ENCODE peak calls at places on chromosome 2, in seven cellular contexts. F, M, P, Q, W, T and O are unnamed samples.

GRCh38 chr2:53545159-53546055 is 222.2 kb upstream of the CHAC2 start:
- DNase-seq in W (no peak), T (no peak), P (no peak), M (no peak), Q (no peak), F (no peak), O (no peak)

GRCh38 chr2:102761763-102762162 is at the start of gene TMEM182:
- DNase-seq in P (no peak), Q (no peak), F (no peak), W (no peak), M (no peak), T (no peak), O (no peak)

GRCh38 chr2:62724886-62725711 is 19.6 kb downstream of the EHBP1 start:
- DNase-seq in W (no peak), F (peak; percentile 11), Q (no peak), T (no peak), P (peak; percentile 22), M (peak; percentile 22), O (no peak)

GRCh38 chr2:55966431-55967118 is 43.0 kb upstream of the EFEMP1 start:
- DNase-seq in F (peak; percentile 97), P (no peak), M (no peak), Q (no peak), T (no peak), W (no peak), O (no peak)

GRCh38 chr2:232541195-232541960 is 1.9 kb downstream of the CHRNG start:
- DNase-seq in W (no peak), M (no peak), Q (no peak), P (no peak), T (no peak), F (no peak), O (no peak)

GRCh38 chr2:28160986-28161425 is 231.7 kb upstream of the FOSL2 start:
- DNase-seq in F (no peak), T (no peak), P (no peak), Q (no peak), W (no peak), M (no peak), O (peak; percentile 72)

GRCh38 chr2:201344663-201345366 is 12.3 kb downstream of the FLACC1 start:
- DNase-seq in Q (peak; percentile 59), T (no peak), F (no peak), P (peak; percentile 47), W (peak; percentile 16), M (no peak), O (no peak)

GRCh38 chr2:145753209-145753608 is 1233.3 kb upstream of the ZEB2 start:
- DNase-seq in Q (no peak), F (no peak), M (no peak), W (no peak), T (no peak), P (no peak), O (no peak)

GRCh38 chr2:8609357-8609804 is 72.5 kb upstream of the ID2 start:
- DNase-seq in P (no peak), F (no peak), W (no peak), T (no peak), Q (peak; percentile 98), M (no peak), O (no peak)

GRCh38 chr2:154978710-154979109 is 280.2 kb downstream of the KCNJ3 start:
- DNase-seq in F (no peak), W (no peak), Q (no peak), T (no peak), M (no peak), P (no peak), O (no peak)

GRCh38 chr2:178747767-178748166 is 59.5 kb downstream of the TTN start:
- DNase-seq in P (no peak), Q (no peak), T (no peak), F (no peak), M (no peak), W (no peak), O (no peak)

GRCh38 chr2:172273910-172274571 is 153.3 kb upstream of the ITGA6 start:
- DNase-seq in M (no peak), W (no peak), Q (no peak), F (no peak), T (no peak), P (no peak), O (no peak)

GRCh38 chr2:17813015-17813741 is 3.1 kb upstream of the MSGN1 start:
- DNase-seq in F (no peak), T (no peak), M (no peak), Q (no peak), P (no peak), W (no peak), O (no peak)

GRCh38 chr2:241853651-241854341 is 4.9 kb downstream of the PDCD1 start:
- DNase-seq in P (no peak), T (no peak), Q (no peak), F (no peak), W (no peak), M (no peak), O (no peak)

GRCh38 chr2:18209934-18210639 is 331.6 kb downstream of the KCNS3 start:
- DNase-seq in P (no peak), M (no peak), W (no peak), Q (no peak), T (no peak), F (peak; percentile 80), O (no peak)

GRCh38 chr2:228658998-228659397 is 477.5 kb upstream of the SPHKAP start:
- DNase-seq in W (no peak), T (no peak), Q (no peak), P (no peak), F (no peak), M (no peak), O (no peak)

GRCh38 chr2:197952540-197953202 is 148.3 kb downstream of the PLCL1 start:
- DNase-seq in M (no peak), F (no peak), Q (no peak), T (no peak), W (peak; percentile 24), P (no peak), O (no peak)

GRCh38 chr2:141506116-141506515 is 624.7 kb downstream of the LRP1B start:
- DNase-seq in T (no peak), M (no peak), W (no peak), Q (no peak), P (no peak), F (no peak), O (no peak)

GRCh38 chr2:56812432-56812831 is 628.6 kb downstream of the CCDC85A start:
- DNase-seq in F (peak; percentile 5), Q (no peak), W (no peak), T (no peak), P (no peak), M (no peak), O (no peak)

GRCh38 chr2:238361877-238362276 is 41.6 kb downstream of the TRAF3IP1 start:
- DNase-seq in M (no peak), W (no peak), Q (no peak), P (no peak), T (no peak), F (no peak), O (no peak)

DNA sequence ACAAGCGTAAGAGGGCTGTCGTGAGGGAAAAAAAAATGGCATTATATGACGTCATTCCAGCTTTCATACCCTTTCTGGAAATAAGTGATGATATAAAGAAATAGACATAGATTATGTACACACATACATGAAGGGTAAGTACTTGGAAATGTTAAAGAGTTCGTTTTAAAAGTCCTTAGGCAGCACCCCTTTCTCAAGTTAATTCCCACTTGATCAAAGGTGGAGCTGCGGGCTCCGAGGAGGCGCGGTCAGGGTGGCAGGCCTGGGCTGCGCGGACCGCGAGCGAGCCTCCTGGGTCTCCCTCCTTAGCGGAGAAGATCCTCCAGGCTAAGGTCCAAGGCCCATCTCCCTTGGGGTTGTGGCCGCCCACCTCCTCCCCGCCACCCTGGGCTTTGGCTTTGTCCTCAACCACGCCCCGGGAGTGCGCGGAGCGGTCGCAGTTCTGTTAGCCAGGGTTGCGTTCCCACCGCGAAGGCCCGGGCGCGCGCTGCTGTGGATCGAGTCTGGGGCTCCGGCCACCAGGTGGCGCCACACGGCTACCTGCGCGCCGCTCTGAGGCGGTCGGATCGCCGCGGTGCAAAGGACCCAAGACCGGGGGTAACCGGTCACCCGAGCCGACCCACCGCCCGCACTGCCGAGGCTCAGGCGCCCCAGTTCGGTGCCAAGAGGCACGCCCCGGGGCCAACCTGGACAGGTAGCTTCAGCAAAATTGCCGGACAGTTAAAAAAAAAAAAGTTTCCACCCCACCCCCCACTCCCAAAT is 66.8 kb downstream of the HNRNPLL start:
- DNase-seq in W (no peak), Q (peak; percentile 67), F (peak; percentile 75), P (peak; percentile 83), T (no peak), M (peak; percentile 37), O (no peak)
- H3K9ac ChIP-seq in W (no peak overlapping the region), Q (peak overlapping the region; percentile 71), F (peak overlapping the region; percentile 58), P (peak overlapping the region; percentile 61), T (no peak overlapping the region), M (peak overlapping the region; percentile 26), O (no peak overlapping the region)

DNA sequence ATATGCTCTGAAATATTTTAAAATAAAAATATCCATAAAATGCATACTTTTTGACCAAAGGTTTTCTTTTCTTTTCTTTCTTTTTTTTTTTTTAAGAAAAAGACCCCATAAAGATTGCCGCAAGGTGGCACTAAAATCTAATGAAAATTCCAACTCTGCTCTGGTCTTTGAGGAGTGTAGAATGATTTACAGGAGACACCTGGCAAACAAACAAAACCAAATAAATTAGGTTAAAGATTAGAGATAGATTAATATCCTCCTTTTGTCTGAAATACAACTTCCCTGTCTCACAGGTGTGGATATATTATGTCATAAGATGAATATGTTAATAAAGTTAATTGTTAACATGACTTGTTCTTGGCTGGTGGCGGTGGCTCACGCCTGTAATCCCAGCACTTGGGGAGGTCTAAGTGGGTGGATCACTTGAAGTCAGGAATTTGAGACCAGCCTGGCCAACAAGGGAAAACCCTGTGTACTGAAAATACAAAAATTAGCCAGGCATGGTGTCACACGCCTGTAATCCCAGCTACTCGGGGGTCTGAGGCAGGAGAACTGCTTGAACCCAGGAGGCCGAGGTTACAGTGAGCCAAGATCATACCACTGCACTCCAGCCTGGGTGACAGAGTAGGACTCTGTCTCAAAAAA is 3.5 kb upstream of the RHOB start:
- DNase-seq in M (no peak), Q (peak; percentile 77), W (no peak), T (no peak), P (peak; percentile 34), F (peak; percentile 86), O (no peak)
- TF ChIP-seq POLR2AphosphoS5 in M (no peak), Q (no peak), W (no peak), T (no peak), P (no peak), F (no peak), O (no peak)

GRCh38 chr2:218985021-218985324 is at the start of gene FEV:
- DNase-seq in P (no peak), F (no peak), M (no peak), T (no peak), Q (no peak), W (no peak), O (no peak)

GRCh38 chr2:218983971-218984238 is 1.1 kb downstream of the FEV start:
- DNase-seq in F (no peak), W (no peak), P (no peak), T (no peak), M (no peak), Q (no peak), O (no peak)

GRCh38 chr2:218984239-218985020 is 554 bp downstream of the FEV start:
- DNase-seq in W (no peak), T (no peak), F (peak; percentile 56), Q (no peak), M (no peak), P (no peak), O (no peak)

GRCh38 chr2:218986148-218986761 is 1.3 kb upstream of the FEV start:
- DNase-seq in W (no peak), T (no peak), F (no peak), Q (no peak), P (no peak), M (no peak), O (no peak)

GRCh38 chr2:218985325-218986091 is 524 bp upstream of the FEV start:
- DNase-seq in Q (no peak), M (no peak), P (peak; percentile 56), W (no peak), T (no peak), F (no peak), O (no peak)
- TF ChIP-seq EZH2 in Q (peak; percentile 64), M (no peak), P (no peak), W (no peak), T (no peak), F (peak; percentile 61), O (no peak)

GRCh38 chr2:84904151-84904550 is 1.3 kb upstream of the TMSB10 start:
- DNase-seq in M (no peak), W (no peak), Q (no peak), T (no peak), P (no peak), F (no peak), O (no peak)
- H3K9ac ChIP-seq in M (peak overlapping the region; percentile 95), W (no peak overlapping the region), Q (no peak overlapping the region), T (no peak overlapping the region), P (peak overlapping the region; percentile 85), F (no peak overlapping the region), O (no peak overlapping the region)